ENCODE peak calls at places on chromosomes 5 and 9, in five cellular contexts. M is pancreas, R is OCI-LY7, X is neural crest cell, T is HepG2. G is an unnamed sample.

GRCh38 chr9:19020886-19021285 is 12.1 kb downstream of the SAXO1 start:
- DNase-seq in M (no peak), R (no peak), T (no peak), X (no peak), G (no peak)

GRCh38 chr5:98053170-98053569 is 720.3 kb upstream of the RGMB start:
- DNase-seq in M (no peak), T (no peak), X (no peak), R (no peak), G (no peak)

GRCh38 chr5:28523887-28524637 is 1485.7 kb upstream of the CDH9 start:
- DNase-seq in M (no peak), R (no peak), T (no peak), X (no peak), G (no peak)

GRCh38 chr9:119792242-119792641 is 423.0 kb upstream of the BRINP1 start:
- DNase-seq in T (no peak), M (no peak), X (no peak), R (no peak), G (no peak)

GRCh38 chr5:83474170-83474796 is 2.7 kb downstream of the VCAN start:
- DNase-seq in X (peak; percentile 70), M (peak; percentile 49), T (peak; percentile 30), R (no peak), G (peak; percentile 81)

GRCh38 chr5:51394609-51395008 is 11.4 kb downstream of the ISL1 start:
- DNase-seq in X (no peak), T (no peak), R (no peak), M (no peak), G (no peak)

GRCh38 chr5:31853398-31854135 is 214.6 kb downstream of the PDZD2 start:
- DNase-seq in R (no peak), T (no peak), M (no peak), X (no peak), G (no peak)

GRCh38 chr9:4590430-4591122 is 71.5 kb upstream of the PLPP6 start:
- DNase-seq in X (no peak), T (no peak), M (no peak), R (no peak), G (no peak)

GRCh38 chr5:44506561-44506960 is 117.3 kb upstream of the FGF10 start:
- DNase-seq in M (no peak), X (no peak), T (no peak), R (no peak), G (no peak)

GRCh38 chr5:138725153-138725884 is 27.9 kb upstream of the CTNNA1 start:
- DNase-seq in M (peak; percentile 21), T (peak; percentile 57), X (peak; percentile 9), R (peak; percentile 5), G (peak; percentile 34)
- TF ChIP-seq CTCF in M (no peak), T (peak; percentile 68), X (no peak), R (peak; percentile 36), G (no peak)

GRCh38 chr9:126564716-126565115 is 49.0 kb upstream of the LMX1B start:
- DNase-seq in X (no peak), R (no peak), M (no peak), T (no peak), G (no peak)
- TF ChIP-seq CTCF in X (peak; percentile 48), R (peak; percentile 51), M (no peak), T (peak; percentile 25), G (no peak)

DNA sequence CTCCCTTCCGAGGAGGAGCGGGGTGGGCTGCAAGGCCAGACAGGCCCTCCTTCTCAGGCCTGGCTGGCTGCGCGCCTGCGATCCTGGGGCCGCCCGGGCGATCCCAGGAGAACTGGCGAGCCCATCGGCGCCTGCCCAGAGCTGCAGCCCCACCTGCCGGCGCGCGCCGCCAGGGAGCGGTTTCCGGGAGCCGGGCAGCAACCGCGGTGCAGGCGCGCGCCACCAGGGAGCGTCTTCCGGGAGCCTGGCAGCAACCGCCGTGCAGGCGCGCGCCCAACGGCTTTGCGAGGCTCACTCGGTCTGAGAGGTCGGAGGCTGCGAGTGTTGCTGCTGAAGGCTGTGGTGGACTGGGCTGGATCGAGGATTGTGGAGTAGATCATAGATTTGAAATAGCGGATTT is 668.7 kb downstream of the SPATA31A6 start:
- DNase-seq in M (peak; percentile 43), X (peak; percentile 27), T (peak; percentile 52), R (no peak), G (no peak)
- TF ChIP-seq CTCF in M (peak; percentile 30), X (no peak), T (peak; percentile 83), R (no peak), G (no peak)

GRCh38 chr5:119070828-119071572 is at the start of gene DMXL1:
- DNase-seq in M (peak; percentile 99), X (peak; percentile 97), R (peak; percentile 100), T (peak; percentile 98), G (peak; percentile 97)
- TF ChIP-seq CTCF in M (no peak), X (no peak), R (no peak), T (no peak), G (no peak)

DNA sequence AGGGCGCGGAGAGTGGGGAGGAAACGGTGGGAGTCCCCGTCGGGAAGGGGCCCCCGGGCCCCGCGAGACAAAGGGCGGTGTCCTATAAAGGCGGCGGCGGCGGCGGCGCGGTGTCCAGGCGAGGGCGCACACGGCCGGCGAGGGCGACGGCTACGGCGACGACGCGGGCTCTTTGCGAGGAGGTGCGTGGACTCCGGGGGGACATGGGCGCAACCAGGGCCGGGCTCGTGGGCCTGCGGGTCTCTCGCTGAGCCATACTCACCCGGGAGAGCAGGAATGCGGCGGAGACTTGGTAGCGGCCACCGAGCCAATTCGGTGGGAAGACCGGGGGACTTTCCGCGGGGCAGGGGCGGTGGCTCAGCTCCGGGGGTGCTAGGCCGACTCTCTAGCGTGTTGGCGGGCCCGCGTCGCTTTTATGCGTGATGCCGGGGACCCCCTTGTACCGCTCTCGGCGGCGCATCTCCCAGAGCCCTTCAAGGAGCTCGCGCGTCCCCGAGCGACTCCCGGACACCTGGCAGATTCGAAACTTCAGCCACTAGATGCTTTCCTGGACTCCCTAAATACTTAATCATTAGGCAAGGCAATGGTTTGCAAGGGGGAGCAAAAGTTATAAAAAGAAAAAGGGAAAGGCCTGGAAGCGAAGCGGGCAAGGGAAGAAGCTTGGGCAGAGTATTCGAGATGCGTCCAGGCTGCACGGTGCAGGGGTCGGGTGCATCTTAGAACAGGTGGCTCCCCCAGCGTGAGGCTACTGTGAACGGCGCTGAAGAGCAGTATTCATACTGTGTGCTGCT is 5.9 kb upstream of the TAL2 start:
- DNase-seq in T (no peak), R (no peak), X (peak; percentile 50), M (peak; percentile 13), G (no peak)
- TF ChIP-seq CTCF in T (peak; percentile 74), R (no peak), X (peak; percentile 40), M (no peak), G (no peak)

DNA sequence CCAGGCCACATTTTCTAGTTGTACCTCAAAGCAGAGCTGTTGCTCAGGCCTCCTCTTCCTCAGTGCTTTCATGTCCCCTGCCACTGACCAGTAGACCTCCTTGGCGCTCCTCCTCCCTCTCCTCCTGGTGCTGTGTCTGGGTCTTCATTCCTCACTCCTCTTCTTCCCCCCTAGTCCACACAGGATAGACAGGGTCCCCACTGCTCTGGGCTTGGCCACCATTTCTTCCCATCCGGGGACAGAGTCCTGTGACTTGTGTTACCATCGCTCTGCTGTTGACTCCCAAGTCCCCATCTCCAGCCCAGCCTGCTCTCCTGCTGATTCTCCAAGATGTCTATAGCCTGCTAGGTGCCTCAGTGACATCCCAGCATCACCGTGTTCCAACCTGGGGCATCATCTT is 88.2 kb upstream of the HRH2 start:
- DNase-seq in M (no peak), X (no peak), T (no peak), R (no peak), G (no peak)
- TF ChIP-seq CTCF in M (no peak), X (no peak), T (no peak), R (no peak), G (no peak)

GRCh38 chr9:74777136-74777879 is 110.4 kb downstream of the TRPM6 start:
- DNase-seq in X (peak; percentile 73), T (peak; percentile 44), M (peak; percentile 57), R (peak; percentile 76), G (peak; percentile 42)
- TF ChIP-seq CTCF in X (peak; percentile 90), T (peak; percentile 76), M (peak; percentile 69), R (peak; percentile 92), G (peak; percentile 93)

DNA sequence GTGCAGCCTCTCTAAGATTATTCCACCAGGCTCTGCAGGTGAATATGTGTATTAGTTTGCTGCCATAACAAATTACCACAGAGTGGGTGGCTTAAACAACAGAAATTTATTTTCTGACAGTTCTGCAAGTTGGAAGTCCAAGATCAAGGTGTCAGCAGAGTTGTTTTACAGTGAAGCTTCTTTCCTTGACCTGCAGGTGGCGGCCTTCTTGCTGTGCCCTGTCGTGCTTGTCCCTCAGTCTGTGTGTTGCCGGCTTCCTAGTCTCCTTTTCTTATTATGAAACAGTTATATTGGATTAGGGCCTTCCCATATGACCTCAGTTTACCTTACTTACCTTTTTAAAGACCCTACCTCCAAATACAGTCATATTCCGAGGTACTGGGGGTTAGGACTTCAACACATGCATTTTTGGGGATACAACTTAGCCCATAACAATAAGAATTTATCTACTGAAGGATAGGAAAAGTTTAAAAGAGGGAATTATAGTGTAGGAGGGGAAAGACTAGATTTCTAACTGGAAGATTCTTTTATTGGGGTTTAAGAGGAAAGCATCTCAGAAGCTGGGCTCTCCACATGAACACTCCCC is 97.4 kb downstream of the OSTF1 start:
- DNase-seq in X (peak; percentile 42), M (peak; percentile 30), R (peak; percentile 56), T (peak; percentile 16), G (no peak)
- TF ChIP-seq CTCF in X (peak; percentile 72), M (peak; percentile 46), R (peak; percentile 87), T (peak; percentile 61), G (no peak)

G was measured in mesothelial cell of epicardium.